ENCODE peak calls at places on chromosomes 13 and 19, in four cellular contexts. O, V, R and N are unnamed samples.

GRCh38 chr19:14410054-14410774 is 8.9 kb downstream of the DDX39A start:
- DNase-seq in O (no peak), R (no peak), V (no peak), N (no peak)

GRCh38 chr13:27374650-27375049 is 49.8 kb upstream of the GTF3A start:
- DNase-seq in V (peak), R (peak), O (no peak), N (peak)

GRCh38 chr13:51795419-51795818 is 8.5 kb downstream of the DHRS12 start:
- DNase-seq in V (no peak), R (peak), O (no peak), N (no peak)

GRCh38 chr19:3838661-3839060 is 30.2 kb downstream of the ZFR2 start:
- DNase-seq in O (no peak), R (no peak), V (no peak), N (no peak)

GRCh38 chr19:12629215-12629614 is 18.5 kb downstream of the ZNF791 start:
- DNase-seq in R (no peak), O (no peak), V (no peak), N (no peak)

GRCh38 chr19:6324757-6325156 is 8.7 kb downstream of the ACER1 start:
- DNase-seq in R (no peak), O (no peak), V (no peak), N (no peak)

GRCh38 chr19:42480335-42481095 is 37.8 kb upstream of the CXCL17 start:
- DNase-seq in R (peak), V (no peak), O (no peak), N (no peak)

GRCh38 chr13:80011448-80012212 is 329.3 kb downstream of the SPRY2 start:
- DNase-seq in V (no peak), O (no peak), R (no peak), N (no peak)

GRCh38 chr19:42965204-42965603 is 28.2 kb upstream of the PSG7 start:
- DNase-seq in O (no peak), R (no peak), V (no peak), N (no peak)

GRCh38 chr19:50244695-50245094 is 41.3 kb downstream of the MYH14 start:
- DNase-seq in V (no peak), R (peak), O (no peak), N (no peak)

GRCh38 chr19:42488783-42489521 is 39.3 kb downstream of the CEACAM1 start:
- DNase-seq in O (no peak), R (no peak), V (no peak), N (no peak)

GRCh38 chr13:37709318-37709717 is 110.8 kb upstream of the POSTN start:
- DNase-seq in V (no peak), R (no peak), O (no peak), N (no peak)

GRCh38 chr13:66618702-66619101 is 611.4 kb downstream of the PCDH9 start:
- DNase-seq in R (peak), V (no peak), O (no peak), N (no peak)

GRCh38 chr13:41427700-41428099 is 29.6 kb upstream of the RGCC start:
- DNase-seq in R (no peak), O (no peak), V (no peak), N (no peak)

GRCh38 chr19:794989-795658 is 2.1 kb upstream of the PTBP1 start:
- DNase-seq in R (no peak), V (no peak), O (no peak), N (peak)

GRCh38 chr13:70723732-70724131 is 615.5 kb upstream of the KLHL1 start:
- DNase-seq in O (no peak), V (no peak), R (no peak), N (no peak)

GRCh38 chr19:6457958-6458694 is 1.5 kb downstream of the SLC25A23 start:
- DNase-seq in O (no peak), R (no peak), V (no peak), N (no peak)

GRCh38 chr13:27587083-27587482 is 33.2 kb downstream of the LNX2 start:
- DNase-seq in V (no peak), R (no peak), O (no peak), N (no peak)

GRCh38 chr19:39400997-39401548 is 5.6 kb upstream of the ZFP36 start:
- DNase-seq in R (no peak), O (no peak), V (no peak), N (no peak)
- H3K27ac ChIP-seq in R (no peak), O (no peak), V (peak), N (no peak)

DNA sequence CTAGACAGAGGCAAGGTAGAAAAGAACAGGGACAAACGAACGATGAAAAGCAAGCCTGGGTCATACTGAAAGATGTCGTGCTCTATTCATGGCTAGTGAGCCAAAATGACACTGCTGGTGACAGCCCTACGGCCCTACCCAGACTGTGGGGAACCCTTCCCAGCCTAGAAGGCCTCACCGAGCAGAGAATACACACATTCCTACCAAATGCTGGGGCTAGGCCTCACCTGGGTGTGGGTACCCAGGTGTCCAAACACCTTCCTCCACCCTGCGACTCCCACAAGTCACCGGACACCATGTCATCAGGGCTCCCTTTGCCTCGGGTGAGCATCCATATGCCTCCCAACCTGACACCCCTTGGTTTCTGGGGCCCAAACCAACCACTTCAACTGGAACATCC is 85.3 kb upstream of the DOCK9 start:
- DNase-seq in O (no peak), R (no peak), V (no peak), N (no peak)
- H2BK15ac ChIP-seq in O (no peak), R (no peak), V (no peak), N (no peak)

DNA sequence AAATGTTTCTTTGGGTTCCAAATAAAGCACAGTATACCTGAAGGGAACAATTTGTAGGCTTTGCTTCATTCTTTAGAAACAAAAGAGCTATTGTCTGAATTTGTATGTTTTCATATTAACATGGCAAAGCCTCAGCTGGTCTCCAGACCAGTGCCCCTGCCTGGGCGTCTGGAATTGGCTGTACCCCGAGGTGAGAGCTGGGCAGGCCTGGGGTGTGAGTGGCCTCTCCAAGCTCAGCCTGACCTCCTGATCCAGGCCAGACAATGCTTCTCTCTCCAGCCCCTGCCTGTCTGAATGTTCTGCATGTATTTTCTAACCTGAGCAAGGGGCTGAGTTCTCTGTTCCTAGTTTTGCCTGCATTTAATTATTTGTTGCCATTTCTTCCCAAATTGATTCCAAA is 66.3 kb upstream of the MCF2L start:
- DNase-seq in V (no peak), O (no peak), R (no peak), N (no peak)
- H2BK5ac ChIP-seq in V (no peak), O (no peak), R (no peak), N (no peak)

GRCh38 chr19:7771072-7771471 is 8.0 kb downstream of the CLEC4M start:
- DNase-seq in O (no peak), V (no peak), R (no peak), N (no peak)
- H3K27ac ChIP-seq in O (no peak), V (no peak), R (no peak), N (no peak)

GRCh38 chr19:55405638-55406037 is 1.9 kb downstream of the UBE2S start:
- DNase-seq in R (no peak), O (no peak), V (no peak), N (no peak)

GRCh38 chr19:55408320-55408836 is 790 bp upstream of the UBE2S start:
- DNase-seq in R (no peak), V (no peak), O (no peak), N (no peak)

GRCh38 chr19:55406869-55407624 is 541 bp downstream of the UBE2S start:
- DNase-seq in O (no peak), R (no peak), V (no peak), N (no peak)

GRCh38 chr19:55406091-55406868 is 1.3 kb downstream of the UBE2S start:
- DNase-seq in O (no peak), R (no peak), V (no peak), N (no peak)

DNA sequence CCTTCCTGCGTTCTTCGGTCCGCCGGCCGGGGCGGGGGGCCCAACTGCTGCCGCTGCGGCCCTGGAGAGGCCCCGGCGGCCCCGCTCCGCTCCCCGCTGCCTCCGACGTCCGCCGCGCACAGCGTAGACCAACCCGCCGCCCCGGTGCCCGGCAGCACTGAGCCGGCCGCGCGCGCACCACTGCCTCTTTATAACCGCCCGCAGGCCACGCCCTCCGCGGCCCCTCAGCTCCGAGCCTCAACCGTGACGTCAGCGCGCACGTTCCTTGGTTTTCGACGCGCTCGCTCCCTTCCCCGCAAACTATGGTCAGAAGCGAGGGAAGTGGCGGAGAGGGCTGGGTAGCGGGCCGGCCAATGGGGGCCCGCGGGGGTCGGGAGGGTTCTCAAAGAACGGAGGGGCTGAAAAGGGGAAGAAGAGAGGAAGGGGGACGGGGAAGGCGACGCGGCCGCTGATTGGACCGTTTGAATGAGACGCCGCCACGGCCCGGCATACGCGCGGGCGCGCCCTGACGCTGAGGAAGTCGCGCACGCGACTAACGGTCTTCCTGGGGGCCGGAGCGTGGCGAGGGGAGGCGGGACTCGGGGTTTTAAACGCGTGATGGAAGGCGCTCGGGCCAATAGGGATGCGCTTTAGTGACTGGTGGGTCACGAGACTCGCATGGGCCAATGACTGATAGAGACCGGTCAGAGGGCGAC is at the start of gene UBE2S:
- DNase-seq in V (peak), O (peak), R (peak), N (peak)
- H2BK15ac ChIP-seq in V (peak), O (peak), R (no peak), N (no peak)

GRCh38 chr13:49021953-49022352 is 46.2 kb downstream of the FNDC3A start:
- DNase-seq in R (no peak), O (no peak), V (no peak), N (no peak)
- H2BK5ac ChIP-seq in R (no peak), O (no peak), V (no peak), N (no peak)

GRCh38 chr19:1859319-1859718 is 4.1 kb downstream of the KLF16 start:
- DNase-seq in O (no peak), V (no peak), R (peak), N (no peak)
- H3K27ac ChIP-seq in O (no peak), V (no peak), R (no peak), N (no peak)

GRCh38 chr13:114124486-114124885 is 7.9 kb downstream of the RASA3 start:
- DNase-seq in R (no peak), V (no peak), O (no peak), N (no peak)
- H2BK15ac ChIP-seq in R (no peak), V (no peak), O (no peak), N (no peak)

GRCh38 chr13:35770756-35771291 is 294.3 kb upstream of the MAB21L1 start:
- DNase-seq in R (no peak), V (no peak), O (no peak), N (no peak)

GRCh38 chr13:35768551-35768950 is 292.1 kb upstream of the MAB21L1 start:
- DNase-seq in R (no peak), V (no peak), O (no peak), N (no peak)

GRCh38 chr13:35771898-35772297 is 295.4 kb upstream of the MAB21L1 start:
- DNase-seq in O (peak), R (peak), V (no peak), N (no peak)

GRCh38 chr13:35768126-35768525 is 291.6 kb upstream of the MAB21L1 start:
- DNase-seq in R (no peak), O (no peak), V (no peak), N (no peak)

DNA sequence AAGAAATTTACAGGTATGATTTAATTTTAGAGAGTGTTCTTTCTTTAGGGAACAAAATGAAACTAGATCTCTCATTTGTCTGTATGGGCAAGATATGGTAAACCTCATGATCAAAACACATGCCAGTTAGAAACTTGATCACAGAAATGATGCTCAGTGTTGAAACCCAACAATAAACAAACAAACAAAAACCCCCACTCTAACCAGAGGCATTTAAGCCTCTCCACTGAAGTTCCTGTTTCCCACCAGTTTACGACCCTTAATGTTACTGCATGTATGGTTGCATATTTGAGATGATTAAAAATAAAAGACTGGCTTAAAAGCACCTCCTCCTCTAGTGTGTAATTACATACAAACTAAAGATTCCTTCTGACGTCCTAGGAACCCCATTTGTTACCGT is 293.3 kb upstream of the MAB21L1 start:
- DNase-seq in O (no peak), R (no peak), V (no peak), N (no peak)
- H2BK5ac ChIP-seq in O (no peak), R (no peak), V (no peak), N (no peak)